ENCODE peak calls at places on chromosomes 13 and 19, in six cellular contexts. M is C1 segment of cervical spinal cord; I is retina; H is heart left ventricle; A is activated CD4-positive, alpha-beta T cell treated with anti-CD3 and anti-CD28 coated beads for 24 hours; F is lung. Q is an unnamed sample.

GRCh38 chr19:16429066-16429758 is 42.6 kb downstream of the EPS15L1 start:
- DNase-seq in H (peak; percentile 89), I (no peak), F (peak; percentile 61), M (peak; percentile 31), A (no peak), Q (no peak)

GRCh38 chr13:52665325-52665724 is 12.7 kb downstream of the SUGT1 start:
- DNase-seq in F (no peak), A (no peak), H (no peak), I (no peak), M (no peak), Q (no peak)

GRCh38 chr19:55695511-55696290 is 20.7 kb downstream of the EPN1 start:
- DNase-seq in I (no peak), F (no peak), A (no peak), H (no peak), M (no peak), Q (no peak)

GRCh38 chr19:42442833-42443232 is at the start of gene CXCL17:
- DNase-seq in H (no peak), F (peak; percentile 70), M (no peak), A (no peak), I (no peak), Q (no peak)

GRCh38 chr19:597406-598315 is 8.0 kb downstream of the HCN2 start:
- DNase-seq in I (no peak), M (no peak), H (no peak), A (no peak), F (no peak), Q (no peak)

GRCh38 chr19:49261602-49262001 is 63.4 kb downstream of the SLC6A16 start:
- DNase-seq in I (no peak), M (no peak), F (no peak), H (no peak), A (no peak), Q (no peak)

GRCh38 chr19:35911790-35912189 is 3.7 kb upstream of the TYROBP start:
- DNase-seq in F (peak; percentile 57), M (no peak), A (no peak), H (no peak), I (no peak), Q (no peak)

GRCh38 chr19:11658954-11659353 is 61.7 kb downstream of the ZNF627 start:
- DNase-seq in I (no peak), A (no peak), H (no peak), F (no peak), M (no peak), Q (no peak)

GRCh38 chr13:60261432-60262351 is 98.0 kb upstream of the DIAPH3 start:
- DNase-seq in A (no peak), H (no peak), M (no peak), F (no peak), I (no peak), Q (no peak)

GRCh38 chr19:45716314-45717130 is 14.2 kb downstream of the FBXO46 start:
- DNase-seq in M (no peak), F (no peak), A (no peak), H (no peak), I (no peak), Q (no peak)

GRCh38 chr19:36256853-36257511 is 42.1 kb downstream of the ZNF146 start:
- DNase-seq in H (no peak), I (no peak), F (no peak), A (no peak), M (no peak), Q (no peak)

GRCh38 chr13:83733293-83733692 is 149.0 kb downstream of the SLITRK1 start:
- DNase-seq in H (no peak), A (no peak), I (no peak), F (no peak), M (no peak), Q (no peak)

GRCh38 chr13:106047859-106048258 is 487.6 kb downstream of the EFNB2 start:
- DNase-seq in F (no peak), H (no peak), M (no peak), I (no peak), A (no peak), Q (no peak)

GRCh38 chr13:96460571-96460970 is 370.7 kb downstream of the HS6ST3 start:
- DNase-seq in A (no peak), F (no peak), H (no peak), I (no peak), M (no peak), Q (no peak)

GRCh38 chr13:80141114-80141849 is 199.6 kb downstream of the SPRY2 start:
- DNase-seq in I (peak; percentile 13), F (no peak), H (peak; percentile 79), A (no peak), M (peak; percentile 24), Q (no peak)

GRCh38 chr19:6204212-6204611 is 68.7 kb downstream of the ACSBG2 start:
- DNase-seq in A (no peak), M (no peak), I (no peak), F (no peak), H (no peak), Q (no peak)

GRCh38 chr19:16025108-16026101 is 50.9 kb upstream of the TPM4 start:
- DNase-seq in H (no peak), F (no peak), A (no peak), I (no peak), M (no peak), Q (no peak)

GRCh38 chr13:44921931-44922758 is 67.1 kb downstream of the NUFIP1 start:
- DNase-seq in I (no peak), M (no peak), F (peak; percentile 73), A (no peak), H (no peak), Q (no peak)

GRCh38 chr13:112103971-112104872 is 37.3 kb downstream of the SOX1 start:
- DNase-seq in H (no peak), F (no peak), I (peak; percentile 83), A (no peak), M (no peak), Q (no peak)

GRCh38 chr13:20877902-20878301 is 24.6 kb downstream of the XPO4 start:
- DNase-seq in M (no peak), F (no peak), I (no peak), A (no peak), H (no peak), Q (no peak)

GRCh38 chr19:1746401-1747284 is 6.7 kb upstream of the ONECUT3 start:
- DNase-seq in I (peak; percentile 39), F (no peak), A (no peak), H (no peak), M (no peak), Q (no peak)

GRCh38 chr13:112762690-112763080 is 72.8 kb downstream of the ATP11A start:
- DNase-seq in A (no peak), F (no peak), H (no peak), M (no peak), I (no peak), Q (no peak)

GRCh38 chr19:5953680-5954213 is 24.2 kb downstream of the RANBP3 start:
- DNase-seq in F (no peak), A (no peak), I (no peak), H (no peak), M (no peak), Q (no peak)

GRCh38 chr13:30884543-30884942 is 21.5 kb upstream of the MEDAG start:
- DNase-seq in M (no peak), A (no peak), I (no peak), F (no peak), H (no peak), Q (no peak)

GRCh38 chr13:51935326-51936171 is 73.8 kb downstream of the CCDC70 start:
- DNase-seq in H (no peak), M (no peak), A (no peak), I (no peak), F (no peak), Q (no peak)

GRCh38 chr13:105202384-105202783 is 1333.1 kb downstream of the EFNB2 start:
- DNase-seq in F (no peak), A (no peak), H (no peak), M (no peak), I (no peak), Q (no peak)

GRCh38 chr19:29662604-29663404 is 2.5 kb upstream of the PLEKHF1 start:
- DNase-seq in I (no peak), H (peak; percentile 80), M (peak; percentile 42), A (no peak), F (no peak), Q (no peak)

GRCh38 chr19:2719910-2720776 is 1.0 kb downstream of the DIRAS1 start:
- DNase-seq in I (peak; percentile 59), H (peak; percentile 84), M (no peak), F (no peak), A (no peak), Q (no peak)

GRCh38 chr13:94415484-94415883 is 64.0 kb downstream of the DCT start:
- DNase-seq in M (no peak), F (no peak), H (no peak), I (no peak), A (no peak), Q (no peak)